ENCODE peak calls at places on chromosome 21, in five cellular contexts. A, X, Y, Z and O are unnamed samples.
A peak's percentile ranks its signal among the peaks of the same experiment; 100 is the strongest.

GRCh38 chr21:18954415-18954972 is 550.9 kb upstream of the TMPRSS15 start:
- DNase-seq in X (no peak), A (no peak), Z (no peak), Y (no peak), O (no peak)

GRCh38 chr21:45305831-45306230 is 18.1 kb upstream of the POFUT2 start:
- DNase-seq in Z (no peak), Y (no peak), X (no peak), A (no peak), O (no peak)

GRCh38 chr21:33419538-33420123 is 16.4 kb downstream of the IFNGR2 start:
- DNase-seq in X (peak; percentile 52), Z (no peak), A (no peak), Y (peak; percentile 81), O (peak; percentile 10)

GRCh38 chr21:38773108-38774061 is 32.3 kb upstream of the ETS2 start:
- DNase-seq in Y (peak; percentile 92), A (no peak), Z (no peak), X (peak; percentile 83), O (no peak)

GRCh38 chr21:42732033-42732410 is 78.6 kb downstream of the PDE9A start:
- DNase-seq in Y (no peak), A (no peak), Z (no peak), X (no peak), O (no peak)

GRCh38 chr21:43921979-43922945 is 57.2 kb downstream of the AGPAT3 start:
- DNase-seq in Z (no peak), A (no peak), Y (peak; percentile 53), X (no peak), O (no peak)

GRCh38 chr21:35909456-35910178 is 150.7 kb downstream of the SETD4 start:
- DNase-seq in X (no peak), Z (no peak), Y (no peak), A (no peak), O (no peak)

GRCh38 chr21:39006653-39007417 is 176.4 kb downstream of the PSMG1 start:
- DNase-seq in Z (no peak), X (peak; percentile 69), Y (peak; percentile 97), A (no peak), O (no peak)

GRCh38 chr21:38965910-38966504 is 160.3 kb downstream of the ETS2 start:
- DNase-seq in X (no peak), A (no peak), Z (no peak), Y (no peak), O (no peak)

GRCh38 chr21:29208666-29209059 is 78.2 kb downstream of the MAP3K7CL start:
- DNase-seq in Y (peak; percentile 87), A (no peak), X (no peak), Z (no peak), O (no peak)

GRCh38 chr21:33587792-33588484 is 546 bp downstream of the DONSON start:
- DNase-seq in X (no peak), A (peak; percentile 34), Y (peak; percentile 41), Z (no peak), O (no peak)

GRCh38 chr21:41124626-41125240 is 43.2 kb upstream of the BACE2 start:
- DNase-seq in Y (no peak), Z (no peak), A (no peak), X (no peak), O (no peak)

GRCh38 chr21:43719748-43720538 is 1.0 kb downstream of the PDXK start:
- DNase-seq in X (no peak), A (no peak), Y (no peak), Z (no peak), O (no peak)

GRCh38 chr21:28334407-28334806 is 658.3 kb downstream of the LTN1 start:
- DNase-seq in A (no peak), X (no peak), Z (no peak), Y (no peak), O (no peak)

GRCh38 chr21:27804515-27804914 is 837.6 kb upstream of the ADAMTS5 start:
- DNase-seq in X (no peak), Z (no peak), Y (no peak), A (no peak), O (no peak)

GRCh38 chr21:41500931-41501381 is 7.0 kb downstream of the TMPRSS2 start:
- DNase-seq in Z (no peak), Y (no peak), X (no peak), A (no peak), O (peak; percentile 93)

GRCh38 chr21:39663066-39663465 is 50.3 kb downstream of the B3GALT5 start:
- DNase-seq in A (no peak), Z (no peak), X (no peak), Y (no peak), O (no peak)

GRCh38 chr21:33769057-33769456 is 126.8 kb downstream of the ITSN1 start:
- DNase-seq in X (peak; percentile 13), A (no peak), Y (no peak), Z (no peak), O (no peak)

GRCh38 chr21:31520506-31521163 is 138.9 kb upstream of the SOD1 start:
- DNase-seq in X (no peak), A (no peak), Z (no peak), Y (no peak), O (no peak)

GRCh38 chr21:45294509-45295291 is 7.0 kb upstream of the POFUT2 start:
- DNase-seq in Y (peak; percentile 99), Z (no peak), A (peak; percentile 69), X (peak; percentile 93), O (no peak)

GRCh38 chr21:24220466-24220865 is 1386.8 kb downstream of the MRPL39 start:
- DNase-seq in X (no peak), A (no peak), Z (no peak), Y (no peak), O (no peak)

GRCh38 chr21:46307625-46308024 is 16.0 kb downstream of the C21orf58 start:
- DNase-seq in Z (no peak), Y (no peak), A (no peak), X (no peak), O (no peak)

GRCh38 chr21:44297525-44298290 is 2.1 kb upstream of the PFKL start:
- DNase-seq in X (peak; percentile 50), A (peak; percentile 91), Y (peak; percentile 88), Z (peak; percentile 35), O (peak; percentile 31)

GRCh38 chr21:40284481-40284880 is 417.2 kb downstream of the PCP4 start:
- DNase-seq in Z (no peak), A (no peak), X (no peak), Y (no peak), O (no peak)

GRCh38 chr21:46191257-46191685 is 7.0 kb upstream of the SPATC1L start:
- DNase-seq in X (no peak), Z (no peak), A (no peak), Y (peak; percentile 84), O (no peak)

GRCh38 chr21:46392921-46393320 is 65.8 kb upstream of the DIP2A start:
- DNase-seq in A (no peak), Y (peak; percentile 70), Z (no peak), X (no peak), O (no peak)

GRCh38 chr21:41133896-41134522 is 34.0 kb upstream of the BACE2 start:
- DNase-seq in Y (peak; percentile 41), X (no peak), A (peak; percentile 41), Z (no peak), O (peak; percentile 18)

GRCh38 chr21:33189237-33189636 is 40.5 kb upstream of the IFNAR2 start:
- DNase-seq in Y (no peak), Z (no peak), X (no peak), A (no peak), O (no peak)

GRCh38 chr21:37087188-37087587 is 14.1 kb downstream of the TTC3 start:
- DNase-seq in A (peak; percentile 34), Z (no peak), X (no peak), Y (peak; percentile 76), O (no peak)

GRCh38 chr21:16079830-16080229 is 350.0 kb downstream of the USP25 start:
- DNase-seq in Y (peak; percentile 14), A (no peak), X (no peak), Z (no peak), O (peak; percentile 99)

GRCh38 chr21:26961704-26962103 is 5.2 kb downstream of the ADAMTS5 start:
- DNase-seq in Y (no peak), A (peak; percentile 43), Z (no peak), X (no peak), O (no peak)

GRCh38 chr21:35294231-35294898 is 245.3 kb upstream of the RUNX1 start:
- DNase-seq in Y (peak; percentile 21), X (no peak), A (no peak), Z (no peak), O (no peak)

GRCh38 chr21:41564871-41565281 is 56.9 kb upstream of the TMPRSS2 start:
- DNase-seq in Z (no peak), X (peak; percentile 32), A (no peak), Y (peak; percentile 81), O (no peak)

GRCh38 chr21:45922648-45923047 is 58.9 kb upstream of the COL6A1 start:
- DNase-seq in Z (no peak), Y (no peak), A (no peak), X (no peak), O (no peak)

GRCh38 chr21:26982767-26983166 is 15.9 kb upstream of the ADAMTS5 start:
- DNase-seq in Y (peak; percentile 20), Z (no peak), X (no peak), A (no peak), O (no peak)

GRCh38 chr21:18744840-18745239 is 341.3 kb upstream of the TMPRSS15 start:
- DNase-seq in Y (no peak), X (no peak), Z (no peak), A (no peak), O (no peak)

GRCh38 chr21:29121759-29122158 is 8.7 kb upstream of the MAP3K7CL start:
- DNase-seq in X (no peak), A (no peak), Z (no peak), Y (no peak), O (no peak)

GRCh38 chr21:42195378-42196031 is 23.4 kb upstream of the ABCG1 start:
- DNase-seq in Y (peak; percentile 79), Z (no peak), A (no peak), X (no peak), O (no peak)